ENCODE peak calls at places on chromosomes 2 and 18, in five cellular contexts. One of them, this sample, is unnamed.
A peak's percentile ranks its signal among the peaks of the same experiment; 100 is the strongest.

GRCh38 chr2:72024451-72025175 is 123.0 kb downstream of the CYP26B1 start:
- DNase-seq in IMR-90: no peak
- DNase-seq in left lung: no peak
- DNase-seq in CD4-positive, alpha-beta memory T cell: no peak
- DNase-seq in CD8-positive, alpha-beta memory T cell: no peak
- DNase-seq in this sample: peak; percentile 8

GRCh38 chr18:33440011-33440383 is 524 bp downstream of the CCDC178 start:
- DNase-seq in left lung: peak; percentile 34
- DNase-seq in IMR-90: peak; percentile 60
- DNase-seq in CD8-positive, alpha-beta memory T cell: no peak
- DNase-seq in CD4-positive, alpha-beta memory T cell: no peak
- DNase-seq in this sample: peak; percentile 32

GRCh38 chr2:217673555-217674088 is 329.2 kb downstream of the TNS1 start:
- DNase-seq in left lung: no peak
- DNase-seq in IMR-90: no peak
- DNase-seq in CD4-positive, alpha-beta memory T cell: no peak
- DNase-seq in CD8-positive, alpha-beta memory T cell: no peak
- DNase-seq in this sample: no peak

GRCh38 chr2:76163860-76164259 is 453.1 kb upstream of the GCFC2 start:
- DNase-seq in CD8-positive, alpha-beta memory T cell: no peak
- DNase-seq in left lung: no peak
- DNase-seq in CD4-positive, alpha-beta memory T cell: no peak
- DNase-seq in IMR-90: no peak
- DNase-seq in this sample: no peak

GRCh38 chr2:198731842-198732421 is 725.8 kb downstream of the SATB2 start:
- DNase-seq in CD8-positive, alpha-beta memory T cell: no peak
- DNase-seq in left lung: no peak
- DNase-seq in CD4-positive, alpha-beta memory T cell: no peak
- DNase-seq in IMR-90: no peak
- DNase-seq in this sample: no peak

GRCh38 chr18:74631242-74632087 is 33.8 kb downstream of the ZNF407 start:
- DNase-seq in IMR-90: peak; percentile 92
- DNase-seq in left lung: no peak
- DNase-seq in CD8-positive, alpha-beta memory T cell: no peak
- DNase-seq in CD4-positive, alpha-beta memory T cell: peak; percentile 46
- DNase-seq in this sample: no peak

GRCh38 chr2:199443589-199444130 is 14.1 kb downstream of the SATB2 start:
- DNase-seq in CD4-positive, alpha-beta memory T cell: no peak
- DNase-seq in left lung: no peak
- DNase-seq in CD8-positive, alpha-beta memory T cell: no peak
- DNase-seq in IMR-90: peak; percentile 62
- DNase-seq in this sample: no peak

GRCh38 chr2:172323256-172323655 is 104.1 kb upstream of the ITGA6 start:
- DNase-seq in left lung: no peak
- DNase-seq in CD8-positive, alpha-beta memory T cell: no peak
- DNase-seq in CD4-positive, alpha-beta memory T cell: no peak
- DNase-seq in IMR-90: peak; percentile 40
- DNase-seq in this sample: no peak

GRCh38 chr2:96977631-96978195 is 8.7 kb downstream of the FAM178B start:
- DNase-seq in CD4-positive, alpha-beta memory T cell: peak; percentile 21
- DNase-seq in left lung: no peak
- DNase-seq in CD8-positive, alpha-beta memory T cell: no peak
- DNase-seq in IMR-90: peak; percentile 79
- DNase-seq in this sample: no peak

GRCh38 chr2:39146022-39146421 is 25.2 kb upstream of the SOS1 start:
- DNase-seq in left lung: no peak
- DNase-seq in CD8-positive, alpha-beta memory T cell: no peak
- DNase-seq in IMR-90: no peak
- DNase-seq in CD4-positive, alpha-beta memory T cell: no peak
- DNase-seq in this sample: no peak

GRCh38 chr18:75293591-75293990 is 83.0 kb downstream of the TSHZ1 start:
- DNase-seq in CD4-positive, alpha-beta memory T cell: no peak
- DNase-seq in CD8-positive, alpha-beta memory T cell: no peak
- DNase-seq in left lung: no peak
- DNase-seq in IMR-90: peak; percentile 26
- DNase-seq in this sample: no peak

GRCh38 chr2:157498501-157498900 is 54.6 kb upstream of the CYTIP start:
- DNase-seq in CD8-positive, alpha-beta memory T cell: no peak
- DNase-seq in CD4-positive, alpha-beta memory T cell: no peak
- DNase-seq in left lung: no peak
- DNase-seq in IMR-90: no peak
- DNase-seq in this sample: no peak

GRCh38 chr2:119231975-119232665 is 8.5 kb downstream of the STEAP3 start:
- DNase-seq in left lung: no peak
- DNase-seq in CD8-positive, alpha-beta memory T cell: no peak
- DNase-seq in IMR-90: peak; percentile 74
- DNase-seq in CD4-positive, alpha-beta memory T cell: no peak
- DNase-seq in this sample: no peak

DNA sequence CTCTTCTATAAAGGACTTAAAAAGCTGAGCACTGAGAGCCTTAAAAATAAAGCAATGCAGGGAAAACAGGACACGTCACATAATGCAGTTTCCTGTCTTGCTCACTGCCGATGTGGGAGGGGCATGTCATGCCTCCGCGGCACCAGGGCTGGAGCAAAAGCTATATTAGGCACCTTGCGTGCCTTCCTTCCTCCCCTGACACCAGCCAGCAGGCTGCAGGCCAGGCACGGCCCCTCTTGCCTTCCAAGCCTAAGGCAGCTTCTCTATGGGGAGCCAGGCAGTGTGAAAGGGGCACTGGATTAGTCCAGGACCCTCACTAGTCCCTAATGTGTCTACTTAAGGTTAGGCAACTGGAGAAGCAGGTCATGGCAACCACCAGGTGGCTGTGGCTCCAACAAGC is 26.3 kb downstream of the MRPL35 start:
- DNase-seq in CD4-positive, alpha-beta memory T cell: peak; percentile 23
- DNase-seq in left lung: peak; percentile 45
- DNase-seq in CD8-positive, alpha-beta memory T cell: no peak
- DNase-seq in IMR-90: no peak
- DNase-seq in this sample: no peak
- H3K4me1 ChIP-seq in CD4-positive, alpha-beta memory T cell: peaks cover 4% of the 10 kb centered on the region
- H3K4me1 ChIP-seq in left lung: peaks cover 9% of the 10 kb centered on the region
- H3K4me1 ChIP-seq in CD8-positive, alpha-beta memory T cell: peaks cover 10% of the 10 kb centered on the region
- H3K4me1 ChIP-seq in IMR-90: peaks cover 7% of the 10 kb centered on the region
- H3K4me1 ChIP-seq in this sample: no peaks in the 10 kb centered on the region

GRCh38 chr18:35513181-35513932 is 15.6 kb upstream of the INO80C start:
- DNase-seq in left lung: peak; percentile 46
- DNase-seq in CD8-positive, alpha-beta memory T cell: no peak
- DNase-seq in CD4-positive, alpha-beta memory T cell: no peak
- DNase-seq in IMR-90: peak; percentile 54
- DNase-seq in this sample: peak; percentile 21

GRCh38 chr18:35515460-35516130 is 17.8 kb upstream of the INO80C start:
- DNase-seq in CD8-positive, alpha-beta memory T cell: no peak
- DNase-seq in left lung: no peak
- DNase-seq in IMR-90: no peak
- DNase-seq in CD4-positive, alpha-beta memory T cell: no peak
- DNase-seq in this sample: no peak

GRCh38 chr18:35516789-35517188 is 19.0 kb upstream of the INO80C start:
- DNase-seq in CD8-positive, alpha-beta memory T cell: no peak
- DNase-seq in IMR-90: no peak
- DNase-seq in CD4-positive, alpha-beta memory T cell: no peak
- DNase-seq in left lung: no peak
- DNase-seq in this sample: no peak

GRCh38 chr18:35514283-35514682 is 16.5 kb upstream of the INO80C start:
- DNase-seq in IMR-90: no peak
- DNase-seq in CD4-positive, alpha-beta memory T cell: no peak
- DNase-seq in left lung: no peak
- DNase-seq in CD8-positive, alpha-beta memory T cell: no peak
- DNase-seq in this sample: no peak

GRCh38 chr18:35514752-35515459 is 17.1 kb upstream of the INO80C start:
- DNase-seq in IMR-90: no peak
- DNase-seq in CD8-positive, alpha-beta memory T cell: no peak
- DNase-seq in left lung: no peak
- DNase-seq in CD4-positive, alpha-beta memory T cell: no peak
- DNase-seq in this sample: no peak
- H3K4me1 ChIP-seq in IMR-90: peaks cover 3% of the 10 kb centered on the region
- H3K4me1 ChIP-seq in CD8-positive, alpha-beta memory T cell: no peaks in the 10 kb centered on the region
- H3K4me1 ChIP-seq in left lung: no peaks in the 10 kb centered on the region
- H3K4me1 ChIP-seq in CD4-positive, alpha-beta memory T cell: no peaks in the 10 kb centered on the region
- H3K4me1 ChIP-seq in this sample: no peaks in the 10 kb centered on the region

DNA sequence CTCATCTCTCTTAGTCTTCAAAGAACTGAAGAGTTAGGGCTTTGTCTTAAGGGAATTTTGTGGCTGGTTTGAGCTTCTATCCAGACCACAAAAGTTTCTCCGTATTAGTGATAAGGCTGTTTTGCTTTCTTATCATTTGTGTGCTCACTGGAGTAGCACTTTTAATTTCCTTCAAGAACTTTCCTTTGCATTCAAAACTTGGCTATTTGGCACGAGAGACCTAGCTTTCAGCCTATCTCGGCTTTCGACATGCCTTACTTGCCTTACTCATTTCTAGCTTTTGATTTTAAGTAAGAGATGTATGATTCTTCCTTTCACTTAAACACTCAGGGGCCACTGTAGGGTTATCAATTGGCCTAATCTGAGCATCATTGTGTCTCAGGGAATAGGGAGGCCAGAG is 29.9 kb downstream of the HDHD2 start:
- DNase-seq in IMR-90: no peak
- DNase-seq in CD8-positive, alpha-beta memory T cell: no peak
- DNase-seq in left lung: no peak
- DNase-seq in CD4-positive, alpha-beta memory T cell: no peak
- DNase-seq in this sample: no peak
- H3K4me1 ChIP-seq in IMR-90: no peaks in the 10 kb centered on the region
- H3K4me1 ChIP-seq in CD8-positive, alpha-beta memory T cell: no peaks in the 10 kb centered on the region
- H3K4me1 ChIP-seq in left lung: no peaks in the 10 kb centered on the region
- H3K4me1 ChIP-seq in CD4-positive, alpha-beta memory T cell: no peaks in the 10 kb centered on the region
- H3K4me1 ChIP-seq in this sample: no peaks in the 10 kb centered on the region

GRCh38 chr2:54565551-54565950 is 109.4 kb downstream of the SPTBN1 start:
- DNase-seq in CD8-positive, alpha-beta memory T cell: no peak
- DNase-seq in left lung: no peak
- DNase-seq in CD4-positive, alpha-beta memory T cell: no peak
- DNase-seq in IMR-90: no peak
- DNase-seq in this sample: no peak

GRCh38 chr2:54566896-54567295 is 110.8 kb downstream of the SPTBN1 start:
- DNase-seq in left lung: no peak
- DNase-seq in CD4-positive, alpha-beta memory T cell: no peak
- DNase-seq in IMR-90: no peak
- DNase-seq in CD8-positive, alpha-beta memory T cell: no peak
- DNase-seq in this sample: no peak

GRCh38 chr2:54561795-54562592 is 105.9 kb downstream of the SPTBN1 start:
- DNase-seq in left lung: no peak
- DNase-seq in IMR-90: no peak
- DNase-seq in CD4-positive, alpha-beta memory T cell: no peak
- DNase-seq in CD8-positive, alpha-beta memory T cell: no peak
- DNase-seq in this sample: no peak

GRCh38 chr2:54561010-54561409 is 104.9 kb downstream of the SPTBN1 start:
- DNase-seq in IMR-90: no peak
- DNase-seq in CD4-positive, alpha-beta memory T cell: no peak
- DNase-seq in CD8-positive, alpha-beta memory T cell: no peak
- DNase-seq in left lung: no peak
- DNase-seq in this sample: no peak

GRCh38 chr2:54564439-54564838 is 108.3 kb downstream of the SPTBN1 start:
- DNase-seq in CD8-positive, alpha-beta memory T cell: no peak
- DNase-seq in IMR-90: no peak
- DNase-seq in CD4-positive, alpha-beta memory T cell: no peak
- DNase-seq in left lung: no peak
- DNase-seq in this sample: no peak
- H3K4me1 ChIP-seq in CD8-positive, alpha-beta memory T cell: peaks cover 74% of the 10 kb centered on the region
- H3K4me1 ChIP-seq in IMR-90: peaks cover 5% of the 10 kb centered on the region
- H3K4me1 ChIP-seq in CD4-positive, alpha-beta memory T cell: peaks cover 80% of the 10 kb centered on the region
- H3K4me1 ChIP-seq in left lung: peaks cover 69% of the 10 kb centered on the region
- H3K4me1 ChIP-seq in this sample: peaks cover 9% of the 10 kb centered on the region

GRCh38 chr2:9194352-9194751 is 12.3 kb upstream of the ASAP2 start:
- DNase-seq in CD8-positive, alpha-beta memory T cell: no peak
- DNase-seq in CD4-positive, alpha-beta memory T cell: no peak
- DNase-seq in IMR-90: no peak
- DNase-seq in left lung: no peak
- DNase-seq in this sample: no peak
- H3K4me1 ChIP-seq in CD8-positive, alpha-beta memory T cell: no peaks in the 10 kb centered on the region
- H3K4me1 ChIP-seq in CD4-positive, alpha-beta memory T cell: no peaks in the 10 kb centered on the region
- H3K4me1 ChIP-seq in IMR-90: peaks cover 13% of the 10 kb centered on the region
- H3K4me1 ChIP-seq in left lung: peaks cover 18% of the 10 kb centered on the region
- H3K4me1 ChIP-seq in this sample: no peaks in the 10 kb centered on the region

This sample was measured in colonic mucosa.